ENCODE peak calls at places on chromosomes 2 and 18, in seven cellular contexts. B is CD8-positive, alpha-beta memory T cell; C is HepG2; H is BE2C; L is GM23338; Y is fibroblast of the aortic adventitia; S is endothelial cell of umbilical vein. E is an unnamed sample.
A peak's percentile ranks its signal among the peaks of the same experiment; 100 is the strongest.

GRCh38 chr2:101063753-101064502 is 61.8 kb downstream of the RPL31 start:
- DNase-seq in S (no peak), L (no peak), H (no peak), C (no peak), B (no peak), Y (peak; percentile 74), E (no peak)

GRCh38 chr2:167487728-167488127 is 599.4 kb downstream of the XIRP2 start:
- DNase-seq in Y (no peak), L (no peak), B (no peak), H (no peak), C (no peak), S (no peak), E (no peak)

GRCh38 chr2:133405252-133405651 is 163.0 kb downstream of the NCKAP5 start:
- DNase-seq in L (no peak), S (no peak), H (no peak), B (no peak), Y (no peak), C (no peak), E (no peak)

GRCh38 chr2:45651415-45652089 is at the start of gene PRKCE:
- DNase-seq in Y (peak; percentile 52), C (no peak), B (peak; percentile 21), L (peak; percentile 58), S (peak; percentile 50), H (peak; percentile 62), E (peak; percentile 62)

GRCh38 chr2:239230318-239231052 is 170.3 kb downstream of the HDAC4 start:
- DNase-seq in B (peak; percentile 50), Y (no peak), H (no peak), C (no peak), L (no peak), S (no peak), E (no peak)

GRCh38 chr18:46333371-46334199 is 229.4 kb downstream of the HAUS1 start:
- DNase-seq in B (no peak), C (no peak), L (peak; percentile 69), Y (no peak), S (no peak), H (peak; percentile 65), E (no peak)

GRCh38 chr18:596288-596881 is 403 bp upstream of the CLUL1 start:
- DNase-seq in S (no peak), B (no peak), H (no peak), Y (no peak), L (peak; percentile 85), C (peak; percentile 43), E (no peak)

GRCh38 chr18:41371718-41372117 is 583.3 kb upstream of the PIK3C3 start:
- DNase-seq in B (no peak), C (no peak), L (no peak), Y (no peak), H (peak; percentile 45), S (no peak), E (no peak)

GRCh38 chr2:112483047-112483473 is 1.1 kb downstream of the TTL start:
- DNase-seq in H (peak; percentile 63), B (no peak), L (peak; percentile 38), S (peak; percentile 60), Y (peak; percentile 52), C (peak; percentile 76), E (no peak)

GRCh38 chr2:48397846-48398245 is 132.1 kb upstream of the STON1 start:
- DNase-seq in L (no peak), H (no peak), Y (no peak), C (no peak), S (no peak), B (no peak), E (no peak)

GRCh38 chr2:64918220-64918886 is 70.8 kb upstream of the SLC1A4 start:
- DNase-seq in L (peak; percentile 77), Y (no peak), H (no peak), S (no peak), C (no peak), B (no peak), E (no peak)

GRCh38 chr2:64924178-64924934 is 64.8 kb upstream of the SLC1A4 start:
- DNase-seq in S (no peak), Y (no peak), B (no peak), L (no peak), C (no peak), H (no peak), E (no peak)

GRCh38 chr2:64919261-64919660 is 69.9 kb upstream of the SLC1A4 start:
- DNase-seq in B (no peak), C (no peak), S (no peak), Y (no peak), L (no peak), H (no peak), E (no peak)

GRCh38 chr2:64923385-64923710 is 65.9 kb upstream of the SLC1A4 start:
- DNase-seq in S (no peak), L (no peak), C (no peak), B (no peak), Y (no peak), H (no peak), E (no peak)

DNA sequence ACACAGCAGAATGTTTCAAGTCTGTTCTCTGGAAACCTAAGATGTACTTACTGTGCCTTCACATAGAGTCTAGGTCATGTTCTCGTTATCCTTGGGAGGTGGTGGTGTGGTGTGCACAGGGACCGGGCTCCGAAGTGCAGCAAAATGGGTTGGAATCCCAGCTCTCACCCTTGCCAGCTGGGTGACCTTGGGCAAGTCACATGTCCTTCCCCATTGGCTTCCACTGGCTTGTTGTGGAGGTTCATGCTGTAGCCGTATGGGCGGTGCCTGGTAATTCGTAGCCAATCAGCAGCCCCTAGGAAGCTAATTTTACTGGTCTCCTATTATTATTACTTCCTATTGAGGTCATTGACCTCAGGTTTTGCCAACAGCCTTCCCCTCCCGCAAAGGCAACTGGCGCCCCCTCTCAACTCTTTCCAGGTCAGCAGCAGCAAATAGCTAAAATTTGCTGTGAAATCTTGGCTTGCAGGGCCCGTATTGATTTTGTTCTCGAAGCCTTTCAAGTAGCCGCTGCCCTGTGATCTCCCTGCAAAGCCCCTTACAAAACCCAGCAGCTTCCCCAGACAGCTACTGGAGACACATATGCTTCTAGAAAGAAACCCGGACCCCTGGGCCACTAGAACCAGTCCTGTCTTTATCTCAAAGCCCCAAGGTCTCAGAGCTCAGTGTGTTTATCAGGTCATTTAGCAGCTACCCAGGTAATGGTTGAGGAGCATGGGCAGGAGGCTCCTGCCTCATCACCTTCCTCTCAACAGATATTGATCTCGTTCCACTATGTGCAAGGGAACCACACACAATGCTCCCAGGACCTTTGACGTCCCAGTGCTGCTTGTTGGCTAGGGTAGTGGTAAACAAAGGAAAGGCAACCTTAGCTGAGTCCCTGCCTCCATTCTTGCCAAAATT is 66.5 kb upstream of the SLC1A4 start:
- DNase-seq in S (no peak), L (peak; percentile 73), Y (no peak), B (no peak), C (peak; percentile 88), H (no peak), E (no peak)
- H3K4me3 ChIP-seq in S (no peak overlapping the region), L (no peak overlapping the region), Y (no peak overlapping the region), B (no peak overlapping the region), C (peak overlapping the region; percentile 51), H (no peak overlapping the region), E (no peak overlapping the region)

DNA sequence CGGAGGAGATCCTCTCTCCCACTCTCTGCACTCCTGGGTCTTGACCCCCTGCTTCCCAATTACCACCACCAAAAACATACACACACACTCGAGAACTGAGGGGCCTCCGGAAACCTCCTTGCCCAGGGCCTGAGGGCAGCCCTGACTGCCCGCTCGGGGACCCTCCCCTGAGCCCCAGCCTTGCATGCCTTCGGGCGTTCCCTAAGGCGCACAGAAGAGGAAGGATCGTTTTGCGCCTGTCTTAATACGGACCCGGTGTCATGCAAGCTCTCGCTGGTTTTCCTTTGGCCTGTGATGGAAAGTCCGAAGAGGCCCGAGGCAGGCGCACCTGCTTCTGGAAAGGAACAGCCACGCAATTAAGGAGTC is 19.8 kb downstream of the POU3F3 start:
- DNase-seq in S (no peak), C (no peak), L (peak; percentile 73), B (no peak), Y (no peak), H (no peak), E (no peak)
- H3K4me3 ChIP-seq in S (no peak overlapping the region), C (peak overlapping the region; percentile 70), L (peak overlapping the region; percentile 74), B (no peak overlapping the region), Y (no peak overlapping the region), H (no peak overlapping the region), E (peak overlapping the region; percentile 63)

GRCh38 chr18:44602380-44602779 is 78.3 kb upstream of the SETBP1 start:
- DNase-seq in C (no peak), B (no peak), L (no peak), S (no peak), H (no peak), Y (peak; percentile 49), E (no peak)

GRCh38 chr18:44599409-44599808 is 81.3 kb upstream of the SETBP1 start:
- DNase-seq in C (no peak), B (no peak), Y (peak; percentile 79), L (peak; percentile 3), S (no peak), H (no peak), E (no peak)

GRCh38 chr18:44601447-44601846 is 79.2 kb upstream of the SETBP1 start:
- DNase-seq in C (no peak), Y (peak; percentile 38), H (no peak), L (no peak), B (no peak), S (peak; percentile 36), E (no peak)

GRCh38 chr18:44598514-44598913 is 82.2 kb upstream of the SETBP1 start:
- DNase-seq in H (no peak), B (no peak), S (peak; percentile 32), Y (no peak), C (no peak), L (peak; percentile 8), E (no peak)

DNA sequence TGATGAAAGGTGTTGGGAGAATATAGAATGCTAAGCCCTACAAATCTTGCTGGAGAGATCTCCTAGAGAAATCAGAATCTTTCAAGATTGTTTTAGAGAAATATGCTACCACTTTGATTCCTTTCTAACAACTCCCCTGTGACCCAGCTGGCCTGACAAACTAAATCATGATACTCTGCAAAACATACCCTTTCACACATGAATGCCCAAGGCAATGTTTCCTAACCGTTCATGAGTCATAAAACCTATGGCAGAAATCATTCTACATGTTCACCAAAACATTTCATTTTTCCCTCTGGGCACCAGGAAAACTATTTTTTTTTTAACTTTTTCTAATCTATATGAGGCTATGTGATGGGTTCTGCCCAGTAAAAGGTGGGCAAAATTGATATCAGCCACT is 77.8 kb upstream of the SETBP1 start:
- DNase-seq in B (no peak), S (no peak), Y (no peak), L (no peak), C (no peak), H (no peak), E (no peak)
- H3K4me3 ChIP-seq in B (no peak overlapping the region), S (no peak overlapping the region), Y (no peak overlapping the region), L (no peak overlapping the region), C (no peak overlapping the region), H (no peak overlapping the region), E (no peak overlapping the region)

GRCh38 chr2:29114514-29114840 is 738 bp upstream of the CLIP4 start:
- DNase-seq in B (no peak), H (peak; percentile 77), S (no peak), C (no peak), Y (no peak), L (no peak), E (no peak)

GRCh38 chr2:29112379-29112778 is 2.8 kb upstream of the CLIP4 start:
- DNase-seq in H (no peak), C (no peak), L (no peak), Y (no peak), B (no peak), S (no peak), E (no peak)

GRCh38 chr2:29113027-29113686 is 2.1 kb upstream of the CLIP4 start:
- DNase-seq in L (no peak), Y (peak; percentile 46), B (no peak), C (peak; percentile 30), H (no peak), S (no peak), E (no peak)

GRCh38 chr2:29114841-29115609 is at the start of gene CLIP4:
- DNase-seq in L (peak; percentile 57), S (peak; percentile 40), C (no peak), Y (peak; percentile 68), B (peak; percentile 84), H (peak; percentile 45), E (peak; percentile 56)

GRCh38 chr2:29113891-29114321 is 1.3 kb upstream of the CLIP4 start:
- DNase-seq in C (no peak), S (no peak), L (no peak), B (no peak), H (peak; percentile 71), Y (peak; percentile 85), E (peak; percentile 67)
- H3K4me3 ChIP-seq in C (no peak overlapping the region), S (no peak overlapping the region), L (no peak overlapping the region), B (no peak overlapping the region), H (peak overlapping the region; percentile 73), Y (no peak overlapping the region), E (no peak overlapping the region)

E was measured in Peyer's patch.